ENCODE peak calls at places on chromosomes 2 and 18, in four cellular contexts. G, M, I and N are unnamed samples.

GRCh38 chr2:218257390-218257981 is 3.3 kb upstream of the GPBAR1 start:
- DNase-seq in G (peak; percentile 35), M (peak; percentile 64), I (peak; percentile 52), N (peak; percentile 71)

GRCh38 chr2:12701786-12702660 is 14.7 kb upstream of the TRIB2 start:
- DNase-seq in G (no peak), M (no peak), I (no peak), N (no peak)

GRCh38 chr18:30886998-30887397 is 155.5 kb downstream of the DSC3 start:
- DNase-seq in G (no peak), M (no peak), I (no peak), N (no peak)

GRCh38 chr2:10144771-10145518 is 22.4 kb downstream of the RRM2 start:
- DNase-seq in G (no peak), M (no peak), I (no peak), N (no peak)

GRCh38 chr2:190088917-190089316 is 26.4 kb upstream of the MSTN start:
- DNase-seq in G (peak; percentile 72), M (peak; percentile 71), I (peak; percentile 55), N (peak; percentile 42)

GRCh38 chr2:1849450-1849849 is 105.1 kb upstream of the PXDN start:
- DNase-seq in G (no peak), M (no peak), I (no peak), N (no peak)

GRCh38 chr2:168536925-168537466 is 80.9 kb downstream of the CERS6 start:
- DNase-seq in G (no peak), M (no peak), I (no peak), N (no peak)

GRCh38 chr2:97751752-97752151 is 38.4 kb downstream of the ZAP70 start:
- DNase-seq in G (no peak), M (no peak), I (no peak), N (no peak)

GRCh38 chr2:118835739-118836410 is 11.6 kb downstream of the EN1 start:
- DNase-seq in G (no peak), M (no peak), I (no peak), N (no peak)

GRCh38 chr2:232368311-232368731 is 10.2 kb upstream of the ALPP start:
- DNase-seq in G (no peak), M (no peak), I (no peak), N (no peak)

GRCh38 chr2:28654981-28655322 is 96.7 kb upstream of the PPP1CB start:
- DNase-seq in G (no peak), M (no peak), I (no peak), N (no peak)

GRCh38 chr2:113217455-113218282 is 43.9 kb downstream of the PSD4 start:
- DNase-seq in G (no peak), M (no peak), I (no peak), N (no peak)

GRCh38 chr2:101983928-101984327 is 7.8 kb upstream of the IL1R2 start:
- DNase-seq in G (no peak), M (no peak), I (no peak), N (no peak)

GRCh38 chr2:218990052-218990451 is 3.2 kb downstream of the CRYBA2 start:
- DNase-seq in G (no peak), M (no peak), I (no peak), N (no peak)

GRCh38 chr2:53593891-53594585 is 173.6 kb upstream of the CHAC2 start:
- DNase-seq in G (peak; percentile 24), M (no peak), I (no peak), N (no peak)

GRCh38 chr18:8406486-8407250 is 202.6 kb upstream of the RAB12 start:
- DNase-seq in G (no peak), M (no peak), I (no peak), N (no peak)

GRCh38 chr2:72883356-72883962 is 3.7 kb upstream of the SPR start:
- DNase-seq in G (no peak), M (peak; percentile 57), I (peak; percentile 63), N (no peak)

GRCh38 chr2:201969938-201970785 is 63.5 kb upstream of the FZD7 start:
- DNase-seq in G (no peak), M (no peak), I (no peak), N (no peak)

GRCh38 chr2:151437630-151438029 is 27.9 kb downstream of the RIF1 start:
- DNase-seq in G (peak; percentile 10), M (peak; percentile 16), I (no peak), N (no peak)

GRCh38 chr2:174076040-174076439 is 110.9 kb upstream of the SP3 start:
- DNase-seq in G (no peak), M (no peak), I (no peak), N (no peak)

GRCh38 chr2:216350214-216350789 is 22.0 kb downstream of the MARCHF4 start:
- DNase-seq in G (no peak), M (no peak), I (no peak), N (peak; percentile 27)

GRCh38 chr18:998976-999375 is 94.3 kb downstream of the ADCYAP1 start:
- DNase-seq in G (no peak), M (no peak), I (no peak), N (no peak)

GRCh38 chr2:222568866-222569265 is 87.0 kb downstream of the FARSB start:
- DNase-seq in G (no peak), M (peak; percentile 79), I (no peak), N (no peak)

GRCh38 chr2:126809357-126809756 is 89.3 kb upstream of the TEX51 start:
- DNase-seq in G (no peak), M (no peak), I (no peak), N (no peak)

GRCh38 chr2:216572582-216573578 is 60.3 kb upstream of the IGFBP2 start:
- DNase-seq in G (peak; percentile 12), M (peak; percentile 45), I (no peak), N (no peak)

GRCh38 chr18:9025104-9025838 is 77.2 kb upstream of the NDUFV2 start:
- DNase-seq in G (peak; percentile 89), M (no peak), I (no peak), N (no peak)

GRCh38 chr2:75587954-75588587 is 27.3 kb upstream of the EVA1A start:
- DNase-seq in G (no peak), M (no peak), I (no peak), N (no peak)

GRCh38 chr2:102251042-102251848 is 60.1 kb upstream of the IL1RL1 start:
- DNase-seq in G (no peak), M (peak; percentile 62), I (no peak), N (peak; percentile 50)

GRCh38 chr2:200131307-200131706 is 175.2 kb upstream of the SPATS2L start:
- DNase-seq in G (no peak), M (no peak), I (no peak), N (no peak)

GRCh38 chr2:119950966-119951365 is 61.9 kb upstream of the EPB41L5 start:
- DNase-seq in G (no peak), M (peak; percentile 33), I (no peak), N (no peak)

GRCh38 chr2:226190479-226191252 is 609.0 kb downstream of the IRS1 start:
- DNase-seq in G (peak; percentile 70), M (no peak), I (no peak), N (no peak)

GRCh38 chr2:48723125-48723524 is 32.4 kb downstream of the LHCGR start:
- DNase-seq in G (no peak), M (no peak), I (no peak), N (no peak)

GRCh38 chr2:241563981-241564595 is 5.5 kb downstream of the BOK start:
- DNase-seq in G (no peak), M (no peak), I (no peak), N (no peak)

GRCh38 chr2:134140251-134140661 is 113.6 kb upstream of the MGAT5 start:
- DNase-seq in G (no peak), M (no peak), I (no peak), N (no peak)

GRCh38 chr2:118095610-118096009 is 7.3 kb downstream of the INSIG2 start:
- DNase-seq in G (no peak), M (no peak), I (no peak), N (no peak)

GRCh38 chr2:205822578-205822977 is 140.3 kb downstream of the NRP2 start:
- DNase-seq in G (no peak), M (no peak), I (no peak), N (no peak)

GRCh38 chr2:136131484-136131960 is 13.6 kb upstream of the CXCR4 start:
- DNase-seq in G (no peak), M (no peak), I (peak; percentile 69), N (peak; percentile 87)

GRCh38 chr2:136130511-136130910 is 12.6 kb upstream of the CXCR4 start:
- DNase-seq in G (no peak), M (no peak), I (no peak), N (no peak)

GRCh38 chr2:136128905-136129304 is 11.0 kb upstream of the CXCR4 start:
- DNase-seq in G (no peak), M (no peak), I (no peak), N (no peak)

GRCh38 chr2:136129601-136130000 is 11.7 kb upstream of the CXCR4 start:
- DNase-seq in G (no peak), M (no peak), I (peak; percentile 57), N (peak; percentile 85)

GRCh38 chr2:136130045-136130444 is 12.1 kb upstream of the CXCR4 start:
- DNase-seq in G (no peak), M (no peak), I (no peak), N (no peak)
- H3K27ac ChIP-seq in G (no peak overlapping the region), M (no peak overlapping the region), I (peak overlapping the region; percentile 58), N (peak overlapping the region; percentile 95)

GRCh38 chr2:66239655-66240054 is 195.3 kb upstream of the MEIS1 start:
- DNase-seq in G (no peak), M (no peak), I (no peak), N (no peak)
- H3K27ac ChIP-seq in G (no peak overlapping the region), M (no peak overlapping the region), I (no peak overlapping the region), N (no peak overlapping the region)

GRCh38 chr18:11053293-11053692 is 96.1 kb downstream of the PIEZO2 start:
- DNase-seq in G (no peak), M (no peak), I (no peak), N (no peak)
- H3K27ac ChIP-seq in G (no peak overlapping the region), M (no peak overlapping the region), I (no peak overlapping the region), N (no peak overlapping the region)

GRCh38 chr2:156333274-156333950 is 891 bp upstream of the NR4A2 start:
- DNase-seq in G (no peak), M (no peak), I (no peak), N (no peak)
- H3K27ac ChIP-seq in G (peak overlapping the region; percentile 97), M (peak overlapping the region; percentile 100), I (peak overlapping the region; percentile 77), N (peak overlapping the region; percentile 99)

DNA sequence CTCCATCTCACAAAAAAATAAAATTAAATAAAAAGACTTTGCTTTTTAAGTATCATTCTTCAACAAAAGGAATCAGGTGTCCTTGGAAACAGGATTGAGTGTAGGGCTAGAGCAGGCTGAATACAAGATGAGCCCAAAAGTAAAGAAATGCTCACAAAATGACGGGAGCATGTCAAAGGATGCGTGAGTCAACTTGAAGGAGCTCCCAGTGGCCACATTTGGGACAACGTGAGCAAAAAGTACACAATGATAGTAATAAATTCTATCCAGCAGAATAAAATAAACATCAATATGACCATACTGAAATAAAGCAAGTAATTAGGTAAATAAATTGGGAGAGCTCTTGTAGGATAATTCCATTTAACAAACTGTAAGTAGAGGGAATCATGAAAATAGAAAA is 220.7 kb downstream of the PHLPP1 start:
- DNase-seq in G (no peak), M (peak; percentile 17), I (no peak), N (no peak)
- H3K27ac ChIP-seq in G (no peak overlapping the region), M (no peak overlapping the region), I (no peak overlapping the region), N (no peak overlapping the region)